ENCODE peak calls at places on chromosome 6, in six cellular contexts. X is brain microvascular endothelial cell, Z is brain pericyte, B is cardiac muscle cell, F is KBM-7, O is GM12865. Q is an unnamed sample.

GRCh38 chr6:89458720-89459119 is 25.8 kb downstream of the ANKRD6 start:
- DNase-seq in B (no peak), F (no peak), Z (no peak), X (no peak), O (no peak), Q (no peak)

GRCh38 chr6:26187981-26188635 is 100.9 kb downstream of the HFE start:
- DNase-seq in Z (no peak), X (no peak), O (peak; percentile 86), F (peak; percentile 89), B (peak; percentile 63), Q (no peak)

GRCh38 chr6:27791182-27791939 is 120.8 kb downstream of the OR2B2 start:
- DNase-seq in F (no peak), O (peak; percentile 82), X (peak; percentile 88), B (peak; percentile 83), Z (no peak), Q (peak; percentile 84)

GRCh38 chr6:151822252-151823111 is 15.0 kb downstream of the ESR1 start:
- DNase-seq in B (no peak), Z (no peak), F (no peak), X (no peak), O (peak; percentile 53), Q (no peak)

GRCh38 chr6:150767161-150767560 is 98.3 kb upstream of the MTHFD1L start:
- DNase-seq in O (no peak), X (no peak), F (no peak), Z (no peak), B (no peak), Q (no peak)

GRCh38 chr6:159257846-159258245 is 88.6 kb downstream of the FNDC1 start:
- DNase-seq in B (peak; percentile 48), X (no peak), O (no peak), F (no peak), Z (no peak), Q (no peak)

GRCh38 chr6:11584264-11584663 is 46.7 kb downstream of the TMEM170B start:
- DNase-seq in Z (no peak), O (no peak), F (no peak), B (no peak), X (no peak), Q (no peak)

GRCh38 chr6:109507490-109508072 is 24.6 kb upstream of the ZBTB24 start:
- DNase-seq in B (no peak), Z (peak; percentile 59), O (no peak), F (no peak), X (no peak), Q (no peak)

GRCh38 chr6:167079853-167080297 is 43.0 kb upstream of the CCR6 start:
- DNase-seq in O (peak; percentile 94), X (no peak), B (no peak), Z (no peak), F (no peak), Q (no peak)

GRCh38 chr6:25006565-25007001 is 70.8 kb upstream of the RIPOR2 start:
- DNase-seq in Z (no peak), O (peak; percentile 38), F (peak; percentile 93), X (peak; percentile 9), B (peak; percentile 83), Q (no peak)

GRCh38 chr6:139135578-139136545 is 982 bp downstream of the HECA start:
- DNase-seq in F (peak; percentile 76), X (no peak), Z (no peak), O (peak; percentile 61), B (peak; percentile 29), Q (no peak)

GRCh38 chr6:121365499-121366183 is 31.4 kb upstream of the TBC1D32 start:
- DNase-seq in B (no peak), Z (peak; percentile 1), O (no peak), X (no peak), F (no peak), Q (no peak)

GRCh38 chr6:30712441-30712840 is 4.6 kb downstream of the MDC1 start:
- DNase-seq in F (no peak), B (no peak), Z (no peak), X (no peak), O (no peak), Q (no peak)

GRCh38 chr6:110385458-110385863 is 27.3 kb upstream of the METTL24 start:
- DNase-seq in O (no peak), Z (no peak), F (no peak), X (no peak), B (no peak), Q (no peak)

GRCh38 chr6:7784706-7785105 is 58.8 kb downstream of the BMP6 start:
- DNase-seq in B (no peak), Z (no peak), F (peak; percentile 3), O (peak; percentile 29), X (no peak), Q (no peak)

GRCh38 chr6:99491159-99491558 is 24.1 kb downstream of the USP45 start:
- DNase-seq in O (no peak), F (no peak), B (no peak), X (no peak), Z (no peak), Q (no peak)